ENCODE peak calls at places on chromosomes 6 and 20, in eight cellular contexts. U is nucleus accumbens; B is NCI-H510A treated with DMSO at 0.1 percent for 48 hours; R is activated CD4-positive, alpha-beta T cell treated with anti-CD3 and anti-CD28 coated beads for 1 hour; V is adrenal gland; M is thoracic aorta; P is AG08395; H is NCI-H774. L is an unnamed sample.

GRCh38 chr20:35698298-35699126 is 640 bp downstream of the NFS1 start:
- DNase-seq in U (no peak), B (no peak), R (no peak), V (peak), M (no peak), P (peak), H (no peak), L (no peak)

GRCh38 chr6:88992741-88993557 is 29.5 kb upstream of the RNGTT start:
- DNase-seq in U (no peak), B (no peak), R (no peak), V (no peak), M (no peak), P (no peak), H (no peak), L (no peak)

GRCh38 chr6:22605736-22606135 is 36.4 kb downstream of the HDGFL1 start:
- DNase-seq in U (no peak), B (no peak), R (no peak), V (no peak), M (no peak), P (no peak), H (no peak), L (no peak)

GRCh38 chr6:157994126-157994795 is 12.6 kb downstream of the SYNJ2 start:
- DNase-seq in U (no peak), B (no peak), R (no peak), V (no peak), M (no peak), P (no peak), H (no peak), L (no peak)

GRCh38 chr6:28657756-28658465 is 132.2 kb downstream of the GPX5 start:
- DNase-seq in U (no peak), B (no peak), R (no peak), V (peak), M (no peak), P (peak), H (no peak), L (peak)

GRCh38 chr6:92577077-92577719 is 842.2 kb downstream of the EPHA7 start:
- DNase-seq in U (no peak), B (no peak), R (no peak), V (no peak), M (no peak), P (no peak), H (no peak), L (no peak)

GRCh38 chr6:95923518-95923917 is 92.3 kb upstream of the FUT9 start:
- DNase-seq in U (no peak), B (no peak), R (no peak), V (no peak), M (no peak), P (no peak), H (no peak), L (no peak)

GRCh38 chr20:21701171-21701876 is 4.1 kb upstream of the PAX1 start:
- DNase-seq in U (no peak), B (no peak), R (no peak), V (no peak), M (no peak), P (no peak), H (no peak), L (no peak)

GRCh38 chr6:127342946-127343752 is at the start of gene ECHDC1:
- DNase-seq in U (peak), B (peak), R (peak), V (peak), M (peak), P (peak), H (peak), L (peak)

GRCh38 chr20:63290677-63291472 is 2.1 kb upstream of the COL20A1 start:
- DNase-seq in U (no peak), B (peak), R (peak), V (peak), M (no peak), P (peak), H (no peak), L (peak)

GRCh38 chr20:51338692-51339440 is 203.7 kb downstream of the NFATC2 start:
- DNase-seq in U (no peak), B (no peak), R (no peak), V (no peak), M (no peak), P (no peak), H (no peak), L (no peak)

L was measured in NCI-H748 treated with DMSO at 0.1 percent for 48 hours.